ENCODE peak calls at places on chromosomes 6 and 20, in four cellular contexts. E is lung, X is endodermal cell, P is HCT116. B is an unnamed sample.

GRCh38 chr6:79250559-79250958 is 16.1 kb upstream of the HMGN3 start:
- DNase-seq in E (no peak), X (no peak), P (no peak), B (no peak)

GRCh38 chr6:41527721-41528408 is 18.3 kb upstream of the FOXP4 start:
- DNase-seq in E (no peak), X (peak), P (no peak), B (peak)

GRCh38 chr20:7657569-7657968 is 282.7 kb downstream of the HAO1 start:
- DNase-seq in E (no peak), X (no peak), P (no peak), B (no peak)

GRCh38 chr20:6333110-6333509 is 210.3 kb upstream of the FERMT1 start:
- DNase-seq in E (no peak), X (peak), P (no peak), B (no peak)

GRCh38 chr6:125717120-125717731 is 32.2 kb upstream of the HEY2 start:
- DNase-seq in E (no peak), X (no peak), P (no peak), B (peak)

GRCh38 chr20:58056021-58056591 is 172.3 kb downstream of the ANKRD60 start:
- DNase-seq in E (no peak), X (no peak), P (no peak), B (no peak)

GRCh38 chr20:4026093-4026601 is 10.8 kb upstream of the RNF24 start:
- DNase-seq in E (no peak), X (peak), P (no peak), B (peak)

GRCh38 chr20:725491-725890 is 42.8 kb downstream of the SLC52A3 start:
- DNase-seq in E (no peak), X (no peak), P (no peak), B (no peak)

GRCh38 chr6:76708641-76709331 is 636.3 kb upstream of the IMPG1 start:
- DNase-seq in E (no peak), X (peak), P (peak), B (peak)

GRCh38 chr20:62405108-62405980 is 1.7 kb downstream of the CABLES2 start:
- DNase-seq in E (peak), X (peak), P (no peak), B (peak)

GRCh38 chr6:3209114-3210023 is 18.1 kb downstream of the TUBB2B start:
- DNase-seq in E (peak), X (peak), P (peak), B (peak)

DNA sequence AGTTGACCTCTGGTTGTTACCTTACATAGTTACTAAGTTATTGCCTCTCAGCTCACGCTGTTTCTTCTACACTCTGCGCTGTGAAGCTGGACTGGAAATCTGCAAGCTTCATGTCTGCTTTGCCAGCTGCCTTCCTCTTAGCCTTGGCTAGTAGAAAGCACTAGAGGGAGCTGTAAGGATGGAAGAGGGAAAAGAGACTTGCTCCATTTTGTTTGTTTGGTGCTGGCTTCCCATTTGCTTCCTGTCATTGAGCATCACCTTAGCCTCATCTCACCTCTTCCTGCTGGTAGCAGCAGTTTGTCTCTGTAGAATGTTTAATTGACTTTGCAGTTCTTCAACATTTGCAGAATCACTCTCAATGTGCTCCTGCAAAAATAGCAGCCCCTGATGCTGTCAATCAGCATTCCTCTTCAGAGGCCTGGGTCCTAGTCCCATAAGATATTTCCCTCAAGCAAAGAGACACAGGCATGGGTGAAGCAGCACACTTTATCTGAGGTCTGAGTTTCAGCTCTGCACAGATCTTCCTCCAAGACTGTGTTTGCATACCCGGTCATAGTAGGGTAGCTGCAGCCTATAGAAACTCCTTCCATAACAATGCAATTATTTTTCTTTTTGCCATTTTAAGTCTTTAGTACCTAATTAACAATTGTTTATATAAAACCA is 302.2 kb upstream of the EPHA7 start:
- DNase-seq in E (no peak), X (peak), P (no peak), B (peak)
- TF ChIP-seq CTCF in E (no peak), X (peak), P (peak), B (peak)

GRCh38 chr6:127878115-127878514 is 22.7 kb downstream of the THEMIS start:
- DNase-seq in E (no peak), X (no peak), P (no peak), B (no peak)

GRCh38 chr6:127880452-127880851 is 20.4 kb downstream of the THEMIS start:
- DNase-seq in E (no peak), X (no peak), P (no peak), B (no peak)

GRCh38 chr6:127877231-127877630 is 23.6 kb downstream of the THEMIS start:
- DNase-seq in E (no peak), X (no peak), P (no peak), B (no peak)

GRCh38 chr6:127879685-127880084 is 21.2 kb downstream of the THEMIS start:
- DNase-seq in E (no peak), X (peak), P (no peak), B (peak)
- H3K4me3 ChIP-seq in E (no peak), X (no peak), P (no peak), B (peak)

DNA sequence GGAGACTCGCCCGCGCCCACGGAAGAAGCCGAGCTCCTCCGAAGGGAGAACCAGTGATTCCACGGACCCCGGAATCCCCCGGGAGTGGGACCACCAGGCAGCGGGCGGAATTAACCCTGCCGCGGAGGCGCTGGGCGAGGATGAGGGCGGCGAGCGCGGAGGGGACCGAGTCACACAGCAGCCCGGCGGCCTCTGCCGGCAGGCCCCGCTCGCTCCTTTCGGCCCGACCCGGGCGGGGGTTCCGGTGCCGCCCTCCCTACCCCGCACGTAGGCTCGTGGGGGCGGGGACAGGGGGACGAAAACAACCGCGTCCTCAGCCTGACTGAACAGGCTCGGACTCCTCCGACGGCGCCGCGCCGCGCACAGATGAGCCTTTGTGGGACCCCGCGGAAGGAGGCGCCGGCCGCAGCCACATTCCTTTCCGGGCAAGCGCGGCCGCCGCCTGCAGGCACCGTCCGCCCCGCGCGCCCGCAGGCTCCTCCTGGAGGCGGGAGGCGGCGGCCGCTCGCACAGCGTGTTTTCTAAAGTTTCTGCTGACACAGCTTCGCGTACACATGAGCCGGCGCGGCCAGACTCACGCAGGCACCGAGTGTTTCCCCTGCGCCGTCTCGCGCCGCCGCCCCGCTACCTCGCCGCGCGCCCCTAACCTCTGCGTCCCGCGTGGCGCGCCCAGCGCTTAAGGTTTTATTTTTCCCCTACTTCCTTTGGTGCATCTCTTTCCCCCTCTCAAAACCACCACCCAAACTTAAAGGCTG is 244.3 kb downstream of the ARID1B start:
- DNase-seq in E (peak), X (peak), P (peak), B (peak)
- TF ChIP-seq CTCF in E (no peak), X (peak), P (no peak), B (peak)

GRCh38 chr6:127289934-127290333 is 23.3 kb downstream of the RNF146 start:
- DNase-seq in E (peak), X (no peak), P (no peak), B (no peak)

GRCh38 chr6:127291495-127291894 is 24.8 kb downstream of the RNF146 start:
- DNase-seq in E (no peak), X (no peak), P (no peak), B (no peak)

GRCh38 chr6:127290391-127290963 is 23.8 kb downstream of the RNF146 start:
- DNase-seq in E (no peak), X (no peak), P (no peak), B (no peak)

DNA sequence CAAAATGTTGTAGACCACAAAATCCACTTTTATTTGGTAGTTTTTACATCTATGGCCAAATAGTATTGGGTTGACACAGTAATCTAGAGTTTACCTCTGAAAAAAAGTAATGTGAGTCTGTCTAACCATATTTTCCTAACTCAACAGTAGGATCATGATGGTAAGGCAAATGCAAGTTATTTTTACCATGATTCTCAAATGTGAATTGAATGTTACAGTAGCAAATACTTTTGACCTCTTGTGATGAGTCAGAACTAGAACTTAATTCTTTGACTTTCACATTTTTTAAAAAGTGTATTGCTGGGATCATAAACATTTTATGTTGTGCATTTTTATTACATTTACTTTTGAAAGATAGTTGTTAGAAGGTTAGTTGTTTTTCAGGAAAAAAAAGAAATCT is 22.0 kb downstream of the RNF146 start:
- DNase-seq in E (no peak), X (no peak), P (no peak), B (peak)
- H3K4me3 ChIP-seq in E (no peak), X (no peak), P (no peak), B (no peak)

DNA sequence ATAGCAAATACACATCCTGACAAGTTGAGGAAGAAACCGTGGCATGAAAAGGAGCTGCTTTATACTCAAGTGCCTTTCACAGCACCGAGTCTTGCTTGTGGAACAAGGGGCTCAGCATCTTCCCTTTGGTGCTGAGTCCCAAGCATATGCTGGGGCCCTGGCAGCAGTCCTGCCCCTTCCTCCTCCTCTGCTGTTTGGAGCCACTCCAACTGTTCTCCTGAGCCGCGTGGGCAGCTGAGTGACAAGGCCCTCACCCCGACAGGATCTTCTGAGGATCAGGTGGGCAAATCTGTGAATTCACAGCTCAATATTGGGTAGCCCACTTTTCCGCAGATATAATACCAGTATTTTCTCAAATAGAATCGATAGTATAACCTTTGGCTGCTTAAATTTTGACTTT is 24.7 kb downstream of the DACT2 start:
- DNase-seq in E (no peak), X (no peak), P (no peak), B (no peak)
- TF ChIP-seq CTCF in E (no peak), X (no peak), P (no peak), B (no peak)

DNA sequence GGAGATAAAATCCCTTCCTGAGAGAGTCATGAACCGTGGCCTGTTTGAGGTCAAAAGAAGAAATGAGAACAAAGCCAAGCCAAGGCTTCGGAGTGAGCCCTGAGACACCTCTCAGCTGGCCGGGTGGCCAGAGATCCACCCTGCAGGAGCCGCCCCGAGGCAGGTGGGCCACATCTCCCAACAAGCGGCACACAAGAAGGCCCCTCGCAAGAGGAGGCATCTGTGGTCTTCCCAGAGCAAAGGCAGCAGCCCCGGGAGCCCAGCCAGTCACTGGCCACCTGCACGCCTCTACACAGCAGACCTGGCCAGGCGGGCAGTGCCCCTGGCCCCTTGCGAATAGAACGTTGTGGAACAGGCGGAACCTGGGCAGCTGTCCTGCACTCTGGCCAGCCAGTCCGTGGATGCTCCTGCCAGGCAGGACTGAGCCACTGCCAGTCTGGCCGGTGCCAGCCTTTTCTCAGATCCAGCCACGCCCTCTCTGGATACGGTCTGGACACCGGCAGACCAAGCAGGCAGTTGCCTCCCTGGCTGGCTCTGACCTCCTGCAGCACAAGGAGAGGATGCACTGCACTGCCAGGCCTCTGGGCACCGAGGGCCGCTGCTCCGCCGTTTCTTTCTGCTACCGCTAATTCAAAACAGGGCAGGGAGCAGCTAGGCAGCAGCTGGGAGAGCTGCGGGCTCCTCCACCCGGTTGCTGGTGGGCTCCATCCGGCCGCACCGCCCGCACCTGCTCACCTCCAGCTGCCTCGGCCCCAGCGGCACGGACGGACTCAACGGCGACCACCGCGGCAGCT is 30.6 kb upstream of the AFDN start:
- DNase-seq in E (peak), X (no peak), P (no peak), B (peak)
- H3K4me3 ChIP-seq in E (peak), X (no peak), P (no peak), B (peak)

GRCh38 chr6:13528232-13528631 is 40.8 kb upstream of the GFOD1 start:
- DNase-seq in E (no peak), X (no peak), P (no peak), B (peak)
- TF ChIP-seq CTCF in E (no peak), X (no peak), P (no peak), B (peak)

DNA sequence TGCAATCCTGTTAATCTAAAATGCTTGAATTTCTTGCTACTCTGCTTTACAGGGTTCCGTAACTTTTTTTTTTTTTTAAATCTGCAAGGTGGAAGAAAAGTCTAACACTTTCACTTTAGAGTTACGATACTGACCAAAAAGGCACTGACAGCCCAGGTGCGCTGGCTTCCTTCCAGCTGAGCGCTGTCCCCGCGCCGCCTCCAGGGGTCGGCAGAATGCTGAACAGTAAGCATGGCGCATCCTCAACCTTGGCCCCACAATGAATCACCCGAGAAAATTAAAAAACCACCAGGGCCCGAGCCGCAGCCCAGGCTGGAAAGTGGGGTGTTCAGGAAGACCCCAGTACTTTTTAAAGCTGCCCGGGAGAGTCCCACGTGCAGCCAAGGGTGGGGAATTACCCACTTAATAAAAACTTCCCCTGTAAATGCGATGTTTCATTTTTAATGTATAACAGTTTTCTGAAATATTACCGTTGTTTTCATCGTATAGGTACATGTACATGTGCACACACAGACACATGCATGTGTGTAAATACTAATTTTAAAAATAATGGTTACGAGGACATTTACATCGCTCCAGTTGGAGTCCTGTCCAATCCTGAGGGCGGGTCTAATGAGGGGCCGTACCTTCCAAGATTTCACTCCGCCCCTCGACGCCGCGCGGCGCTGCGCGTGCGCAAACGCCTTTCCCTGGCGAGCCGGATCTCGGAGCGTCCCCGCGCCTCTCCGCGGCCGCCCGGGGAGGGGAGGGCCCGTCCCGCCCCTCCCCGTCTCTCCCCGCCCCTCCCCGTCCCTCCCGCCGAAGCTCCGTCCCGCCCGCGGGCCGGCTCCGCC is 420 bp upstream of the GINM1 start:
- DNase-seq in E (peak), X (peak), P (peak), B (peak)
- H3K4me3 ChIP-seq in E (peak), X (peak), P (peak), B (peak)

DNA sequence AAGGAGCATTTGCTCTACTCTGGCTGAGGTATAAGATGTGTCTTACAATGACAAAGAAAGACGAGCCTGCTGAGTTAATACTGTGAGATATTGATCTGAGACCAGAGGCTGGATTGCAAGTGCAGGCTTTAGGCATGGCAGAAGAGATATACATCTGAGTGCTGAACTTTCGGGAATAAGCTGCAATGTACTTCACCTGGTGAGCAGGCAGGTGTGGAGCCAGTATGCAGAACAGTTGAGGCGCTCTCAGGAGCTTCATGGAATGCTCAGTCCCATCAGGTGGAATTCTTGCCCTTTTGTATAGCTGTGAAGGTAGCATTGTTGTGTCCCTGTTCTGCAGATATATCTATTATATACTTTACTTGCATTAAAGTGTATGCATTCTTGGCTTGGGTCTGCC is 179.3 kb upstream of the RIMS1 start:
- DNase-seq in E (no peak), X (no peak), P (no peak), B (no peak)
- TF ChIP-seq CTCF in E (no peak), X (no peak), P (no peak), B (no peak)